ENCODE peak calls at places on chromosomes 7 and 10, in seven cellular contexts. One of them, this sample, is unnamed.
A peak's percentile ranks its signal among the peaks of the same experiment; 100 is the strongest.

GRCh38 chr10:34434119-34434594 is 380.9 kb downstream of the PARD3 start:
- DNase-seq in iPS-NIHi11: no peak
- DNase-seq in PC-3: no peak
- DNase-seq in Calu3: no peak
- DNase-seq in BJ: peak; percentile 42
- DNase-seq in lower leg skin: no peak
- DNase-seq in NCI-H2081: no peak
- DNase-seq in this sample: peak; percentile 97

GRCh38 chr10:128064615-128065580 is 61.3 kb downstream of the MKI67 start:
- DNase-seq in iPS-NIHi11: no peak
- DNase-seq in PC-3: no peak
- DNase-seq in Calu3: no peak
- DNase-seq in BJ: no peak
- DNase-seq in lower leg skin: peak; percentile 79
- DNase-seq in NCI-H2081: no peak
- DNase-seq in this sample: peak; percentile 96

GRCh38 chr7:29915481-29916215 is 74.0 kb downstream of the SCRN1 start:
- DNase-seq in iPS-NIHi11: no peak
- DNase-seq in PC-3: no peak
- DNase-seq in Calu3: no peak
- DNase-seq in BJ: peak; percentile 32
- DNase-seq in lower leg skin: no peak
- DNase-seq in NCI-H2081: no peak
- DNase-seq in this sample: peak; percentile 20

GRCh38 chr10:120755771-120756170 is 95.4 kb upstream of the WDR11 start:
- DNase-seq in iPS-NIHi11: no peak
- DNase-seq in PC-3: no peak
- DNase-seq in Calu3: no peak
- DNase-seq in BJ: no peak
- DNase-seq in lower leg skin: no peak
- DNase-seq in NCI-H2081: no peak
- DNase-seq in this sample: no peak

GRCh38 chr10:70785190-70785589 is at the start of gene TBATA:
- DNase-seq in iPS-NIHi11: no peak
- DNase-seq in PC-3: no peak
- DNase-seq in Calu3: no peak
- DNase-seq in BJ: no peak
- DNase-seq in lower leg skin: peak; percentile 2
- DNase-seq in NCI-H2081: no peak
- DNase-seq in this sample: no peak

GRCh38 chr10:86263209-86263608 is 103.4 kb downstream of the GRID1 start:
- DNase-seq in iPS-NIHi11: no peak
- DNase-seq in PC-3: no peak
- DNase-seq in Calu3: no peak
- DNase-seq in BJ: no peak
- DNase-seq in lower leg skin: no peak
- DNase-seq in NCI-H2081: no peak
- DNase-seq in this sample: no peak

GRCh38 chr10:4034907-4035581 is 250.0 kb upstream of the KLF6 start:
- DNase-seq in iPS-NIHi11: no peak
- DNase-seq in PC-3: no peak
- DNase-seq in Calu3: peak; percentile 2
- DNase-seq in BJ: no peak
- DNase-seq in lower leg skin: peak; percentile 34
- DNase-seq in NCI-H2081: no peak
- DNase-seq in this sample: peak; percentile 47

GRCh38 chr10:93425861-93426260 is 56.3 kb downstream of the MYOF start:
- DNase-seq in iPS-NIHi11: no peak
- DNase-seq in PC-3: no peak
- DNase-seq in Calu3: no peak
- DNase-seq in BJ: no peak
- DNase-seq in lower leg skin: no peak
- DNase-seq in NCI-H2081: no peak
- DNase-seq in this sample: no peak

GRCh38 chr10:103481974-103482531 is 3.0 kb upstream of the CALHM3 start:
- DNase-seq in iPS-NIHi11: peak; percentile 60
- DNase-seq in PC-3: peak; percentile 69
- DNase-seq in Calu3: peak; percentile 36
- DNase-seq in BJ: no peak
- DNase-seq in lower leg skin: peak; percentile 41
- DNase-seq in NCI-H2081: peak; percentile 44
- DNase-seq in this sample: peak; percentile 71

GRCh38 chr10:86225098-86225782 is 141.4 kb downstream of the GRID1 start:
- DNase-seq in iPS-NIHi11: no peak
- DNase-seq in PC-3: peak; percentile 47
- DNase-seq in Calu3: no peak
- DNase-seq in BJ: peak; percentile 26
- DNase-seq in lower leg skin: no peak
- DNase-seq in NCI-H2081: no peak
- DNase-seq in this sample: peak; percentile 6

GRCh38 chr7:28807396-28807994 is 150.6 kb downstream of the TRIL start:
- DNase-seq in iPS-NIHi11: no peak
- DNase-seq in PC-3: peak; percentile 54
- DNase-seq in Calu3: no peak
- DNase-seq in BJ: no peak
- DNase-seq in lower leg skin: no peak
- DNase-seq in NCI-H2081: no peak
- DNase-seq in this sample: no peak

GRCh38 chr10:46520941-46521340 is 35.5 kb downstream of the GPRIN2 start:
- DNase-seq in iPS-NIHi11: no peak
- DNase-seq in PC-3: peak; percentile 87
- DNase-seq in Calu3: peak; percentile 11
- DNase-seq in BJ: no peak
- DNase-seq in lower leg skin: no peak
- DNase-seq in NCI-H2081: peak; percentile 57
- DNase-seq in this sample: peak; percentile 41

This sample was measured in amniotic epithelial cell.